ENCODE peak calls at places on chromosome 5, in five cellular contexts. One of them, this sample, is unnamed.

GRCh38 chr5:143398451-143399237 is 4.8 kb downstream of the NR3C1 start:
- DNase-seq in K562: no peak
- DNase-seq in IMR-90: peak; percentile 12
- DNase-seq in A549: no peak
- DNase-seq in GM12878: no peak
- DNase-seq in this sample: no peak

GRCh38 chr5:130002876-130003275 is 98.6 kb downstream of the CHSY3 start:
- DNase-seq in K562: no peak
- DNase-seq in IMR-90: no peak
- DNase-seq in A549: no peak
- DNase-seq in GM12878: no peak
- DNase-seq in this sample: no peak

GRCh38 chr5:73519531-73520283 is 21.5 kb downstream of the BTF3 start:
- DNase-seq in K562: peak; percentile 84
- DNase-seq in IMR-90: peak; percentile 84
- DNase-seq in A549: peak; percentile 86
- DNase-seq in GM12878: peak; percentile 48
- DNase-seq in this sample: peak; percentile 84

GRCh38 chr5:160646033-160646432 is 206.0 kb downstream of the ATP10B start:
- DNase-seq in K562: no peak
- DNase-seq in IMR-90: no peak
- DNase-seq in A549: no peak
- DNase-seq in GM12878: no peak
- DNase-seq in this sample: no peak

GRCh38 chr5:77337716-77338115 is 127.2 kb downstream of the PDE8B start:
- DNase-seq in K562: no peak
- DNase-seq in IMR-90: no peak
- DNase-seq in A549: no peak
- DNase-seq in GM12878: no peak
- DNase-seq in this sample: peak; percentile 76

GRCh38 chr5:158058208-158058607 is 199.3 kb upstream of the CLINT1 start:
- DNase-seq in K562: no peak
- DNase-seq in IMR-90: no peak
- DNase-seq in A549: no peak
- DNase-seq in GM12878: no peak
- DNase-seq in this sample: no peak

GRCh38 chr5:160363661-160364060 is 6.8 kb downstream of the C1QTNF2 start:
- DNase-seq in K562: peak; percentile 51
- DNase-seq in IMR-90: no peak
- DNase-seq in A549: no peak
- DNase-seq in GM12878: no peak
- DNase-seq in this sample: no peak

GRCh38 chr5:162128117-162128516 is 60.5 kb downstream of the GABRG2 start:
- DNase-seq in K562: no peak
- DNase-seq in IMR-90: no peak
- DNase-seq in A549: no peak
- DNase-seq in GM12878: no peak
- DNase-seq in this sample: no peak

GRCh38 chr5:76787237-76787636 is 31.6 kb upstream of the F2RL1 start:
- DNase-seq in K562: no peak
- DNase-seq in IMR-90: peak; percentile 95
- DNase-seq in A549: peak; percentile 83
- DNase-seq in GM12878: no peak
- DNase-seq in this sample: no peak

GRCh38 chr5:122262107-122262506 is 49.9 kb upstream of the SNCAIP start:
- DNase-seq in K562: no peak
- DNase-seq in IMR-90: peak; percentile 63
- DNase-seq in A549: no peak
- DNase-seq in GM12878: no peak
- DNase-seq in this sample: no peak

GRCh38 chr5:40277161-40277906 is 402.4 kb upstream of the PTGER4 start:
- DNase-seq in K562: no peak
- DNase-seq in IMR-90: no peak
- DNase-seq in A549: no peak
- DNase-seq in GM12878: peak; percentile 34
- DNase-seq in this sample: no peak

GRCh38 chr5:97729938-97730337 is 546.9 kb upstream of the RIOK2 start:
- DNase-seq in K562: no peak
- DNase-seq in IMR-90: no peak
- DNase-seq in A549: no peak
- DNase-seq in GM12878: no peak
- DNase-seq in this sample: no peak
- TF ChIP-seq RCOR1 in K562: no peak
- TF ChIP-seq RCOR1 in IMR-90: no peak
- TF ChIP-seq RCOR1 in A549: no peak
- TF ChIP-seq RCOR1 in GM12878: no peak
- TF ChIP-seq RCOR1 in this sample: no peak

GRCh38 chr5:135025730-135026644 is 8.0 kb downstream of the PITX1 start:
- DNase-seq in K562: no peak
- DNase-seq in IMR-90: no peak
- DNase-seq in A549: no peak
- DNase-seq in GM12878: no peak
- DNase-seq in this sample: no peak

GRCh38 chr5:135026645-135027317 is 7.2 kb downstream of the PITX1 start:
- DNase-seq in K562: no peak
- DNase-seq in IMR-90: no peak
- DNase-seq in A549: no peak
- DNase-seq in GM12878: no peak
- DNase-seq in this sample: peak; percentile 55

GRCh38 chr5:135027699-135028615 is 6.1 kb downstream of the PITX1 start:
- DNase-seq in K562: no peak
- DNase-seq in IMR-90: no peak
- DNase-seq in A549: no peak
- DNase-seq in GM12878: no peak
- DNase-seq in this sample: peak; percentile 70

GRCh38 chr5:135028791-135029467 is 5.1 kb downstream of the PITX1 start:
- DNase-seq in K562: no peak
- DNase-seq in IMR-90: no peak
- DNase-seq in A549: no peak
- DNase-seq in GM12878: no peak
- DNase-seq in this sample: peak; percentile 65

GRCh38 chr5:135027318-135027698 is 6.7 kb downstream of the PITX1 start:
- DNase-seq in K562: no peak
- DNase-seq in IMR-90: no peak
- DNase-seq in A549: no peak
- DNase-seq in GM12878: no peak
- DNase-seq in this sample: no peak
- TF ChIP-seq RCOR1 in K562: no peak
- TF ChIP-seq RCOR1 in IMR-90: no peak
- TF ChIP-seq RCOR1 in A549: no peak
- TF ChIP-seq RCOR1 in GM12878: no peak
- TF ChIP-seq RCOR1 in this sample: no peak

DNA sequence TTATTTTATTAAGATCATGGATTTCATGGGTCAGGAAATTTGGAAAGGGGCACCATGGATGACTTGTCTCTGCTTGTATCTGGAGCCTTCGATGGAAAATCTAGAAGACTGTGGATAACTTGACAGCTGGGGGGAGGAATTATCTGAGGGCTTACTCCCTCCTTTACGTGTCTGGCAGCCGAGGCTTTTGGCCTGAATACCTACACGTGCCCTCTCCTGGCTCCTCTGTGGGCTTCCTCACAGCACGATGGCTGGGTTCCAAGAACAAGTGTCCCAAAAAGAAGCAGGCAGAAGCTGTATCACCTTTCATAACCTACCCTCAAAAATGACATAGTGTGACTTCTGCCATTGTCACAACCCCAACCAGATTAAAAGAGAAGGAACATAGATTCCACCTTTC is 228.9 kb downstream of the GRIA1 start:
- DNase-seq in K562: no peak
- DNase-seq in IMR-90: no peak
- DNase-seq in A549: no peak
- DNase-seq in GM12878: no peak
- DNase-seq in this sample: no peak
- TF ChIP-seq RCOR1 in K562: no peak
- TF ChIP-seq RCOR1 in IMR-90: no peak
- TF ChIP-seq RCOR1 in A549: no peak
- TF ChIP-seq RCOR1 in GM12878: no peak
- TF ChIP-seq RCOR1 in this sample: no peak

GRCh38 chr5:147668385-147668784 is 114.1 kb downstream of the JAKMIP2 start:
- DNase-seq in K562: no peak
- DNase-seq in IMR-90: no peak
- DNase-seq in A549: no peak
- DNase-seq in GM12878: no peak
- DNase-seq in this sample: no peak

GRCh38 chr5:147669113-147669869 is 113.2 kb downstream of the JAKMIP2 start:
- DNase-seq in K562: no peak
- DNase-seq in IMR-90: no peak
- DNase-seq in A549: no peak
- DNase-seq in GM12878: no peak
- DNase-seq in this sample: peak; percentile 21

GRCh38 chr5:147670815-147671214 is 111.7 kb downstream of the JAKMIP2 start:
- DNase-seq in K562: no peak
- DNase-seq in IMR-90: no peak
- DNase-seq in A549: no peak
- DNase-seq in GM12878: no peak
- DNase-seq in this sample: no peak

GRCh38 chr5:147666419-147666818 is 116.1 kb downstream of the JAKMIP2 start:
- DNase-seq in K562: no peak
- DNase-seq in IMR-90: no peak
- DNase-seq in A549: no peak
- DNase-seq in GM12878: no peak
- DNase-seq in this sample: no peak

GRCh38 chr5:147667363-147667762 is 115.2 kb downstream of the JAKMIP2 start:
- DNase-seq in K562: no peak
- DNase-seq in IMR-90: no peak
- DNase-seq in A549: no peak
- DNase-seq in GM12878: no peak
- DNase-seq in this sample: no peak
- TF ChIP-seq RCOR1 in K562: no peak
- TF ChIP-seq RCOR1 in IMR-90: no peak
- TF ChIP-seq RCOR1 in A549: no peak
- TF ChIP-seq RCOR1 in GM12878: no peak
- TF ChIP-seq RCOR1 in this sample: no peak

GRCh38 chr5:1368756-1369155 is 23.9 kb upstream of the CLPTM1L start:
- DNase-seq in K562: no peak
- DNase-seq in IMR-90: no peak
- DNase-seq in A549: no peak
- DNase-seq in GM12878: no peak
- DNase-seq in this sample: no peak
- TF ChIP-seq RCOR1 in K562: no peak
- TF ChIP-seq RCOR1 in IMR-90: no peak
- TF ChIP-seq RCOR1 in A549: no peak
- TF ChIP-seq RCOR1 in GM12878: no peak
- TF ChIP-seq RCOR1 in this sample: no peak

DNA sequence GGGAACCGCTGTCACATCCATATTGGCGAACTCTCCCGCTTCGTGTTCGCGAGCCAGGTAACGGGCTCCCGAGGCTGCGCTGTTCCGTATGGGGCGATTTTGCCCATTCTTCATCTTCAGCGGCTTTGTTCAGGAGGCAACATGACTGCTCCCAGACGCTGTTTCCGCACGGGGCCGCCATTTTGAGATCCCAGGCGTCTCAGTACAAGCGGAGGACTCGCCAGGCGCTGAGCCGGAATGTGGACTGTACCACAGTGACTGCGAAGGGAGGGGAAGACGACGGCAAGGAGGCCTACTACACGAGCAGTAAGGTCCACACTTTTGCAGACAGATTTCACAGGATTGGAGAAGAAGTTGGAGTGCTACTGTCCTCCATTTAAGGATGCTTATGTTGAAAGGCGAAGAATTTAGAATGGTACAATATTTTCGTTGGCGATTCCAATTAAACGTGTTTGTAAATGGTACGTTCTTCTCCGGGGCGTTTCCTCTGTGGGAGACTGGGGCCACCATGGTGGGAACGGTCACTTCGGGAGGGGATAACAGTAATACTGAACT is 41.6 kb upstream of the ZNF300 start:
- DNase-seq in K562: peak; percentile 80
- DNase-seq in IMR-90: peak; percentile 39
- DNase-seq in A549: no peak
- DNase-seq in GM12878: no peak
- DNase-seq in this sample: peak; percentile 62
- TF ChIP-seq RCOR1 in K562: no peak
- TF ChIP-seq RCOR1 in IMR-90: no peak
- TF ChIP-seq RCOR1 in A549: no peak
- TF ChIP-seq RCOR1 in GM12878: no peak
- TF ChIP-seq RCOR1 in this sample: no peak

GRCh38 chr5:132849347-132849746 is 16.9 kb downstream of the GDF9 start:
- DNase-seq in K562: no peak
- DNase-seq in IMR-90: no peak
- DNase-seq in A549: no peak
- DNase-seq in GM12878: no peak
- DNase-seq in this sample: no peak

GRCh38 chr5:132853323-132853722 is 12.9 kb downstream of the GDF9 start:
- DNase-seq in K562: no peak
- DNase-seq in IMR-90: no peak
- DNase-seq in A549: no peak
- DNase-seq in GM12878: no peak
- DNase-seq in this sample: no peak

GRCh38 chr5:132853790-132854189 is 12.5 kb downstream of the GDF9 start:
- DNase-seq in K562: no peak
- DNase-seq in IMR-90: no peak
- DNase-seq in A549: no peak
- DNase-seq in GM12878: no peak
- DNase-seq in this sample: no peak

GRCh38 chr5:132854301-132854700 is 12.0 kb downstream of the GDF9 start:
- DNase-seq in K562: no peak
- DNase-seq in IMR-90: peak; percentile 32
- DNase-seq in A549: no peak
- DNase-seq in GM12878: no peak
- DNase-seq in this sample: peak; percentile 20

DNA sequence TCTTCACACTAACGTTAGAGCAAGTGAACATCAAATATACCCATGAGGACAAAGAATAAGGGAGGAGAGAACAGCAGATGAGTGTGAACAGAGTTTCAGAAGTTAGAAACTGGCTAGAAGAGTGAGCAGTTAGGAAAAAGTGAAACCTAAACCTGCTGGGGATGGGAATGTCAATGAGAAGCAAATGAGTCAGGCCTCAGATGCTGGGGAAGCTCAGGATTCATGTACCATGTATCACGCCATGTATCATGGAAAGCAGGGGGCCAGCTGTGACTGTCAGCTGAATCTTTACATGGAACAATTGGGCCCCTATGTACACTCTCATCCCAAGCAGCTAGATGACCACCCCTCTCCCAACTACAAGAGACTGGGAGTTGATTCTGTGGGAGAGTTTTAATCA is 16.2 kb downstream of the GDF9 start:
- DNase-seq in K562: no peak
- DNase-seq in IMR-90: peak; percentile 84
- DNase-seq in A549: no peak
- DNase-seq in GM12878: no peak
- DNase-seq in this sample: no peak
- TF ChIP-seq RCOR1 in K562: no peak
- TF ChIP-seq RCOR1 in IMR-90: no peak
- TF ChIP-seq RCOR1 in A549: no peak
- TF ChIP-seq RCOR1 in GM12878: no peak
- TF ChIP-seq RCOR1 in this sample: no peak

DNA sequence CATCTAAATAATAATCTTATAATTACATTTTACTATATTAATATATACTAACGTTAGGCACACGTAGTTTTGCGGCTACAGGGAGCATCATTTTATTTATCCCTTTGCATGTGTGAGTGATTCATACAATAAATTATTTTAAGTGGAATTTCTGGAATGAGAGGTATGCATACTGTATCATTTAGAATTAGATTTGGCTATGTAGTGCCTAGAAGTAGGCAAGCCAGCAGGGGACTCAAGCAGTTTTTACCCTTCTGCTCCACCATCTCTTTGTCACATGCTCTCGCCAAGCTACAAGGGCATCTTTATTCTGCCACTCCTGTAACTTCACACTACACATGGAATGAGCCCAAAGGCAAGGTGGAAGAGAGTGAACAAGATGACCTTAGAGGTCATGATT is 60.8 kb downstream of the MEGF10 start:
- DNase-seq in K562: no peak
- DNase-seq in IMR-90: no peak
- DNase-seq in A549: no peak
- DNase-seq in GM12878: no peak
- DNase-seq in this sample: no peak
- TF ChIP-seq RCOR1 in K562: no peak
- TF ChIP-seq RCOR1 in IMR-90: no peak
- TF ChIP-seq RCOR1 in A549: no peak
- TF ChIP-seq RCOR1 in GM12878: no peak
- TF ChIP-seq RCOR1 in this sample: no peak